ENCODE peak calls at places on chromosomes 6 and 20, in five cellular contexts. Y, S, F, N and L are unnamed samples.

GRCh38 chr6:18503588-18504231 is 116.6 kb downstream of the RNF144B start:
- DNase-seq in Y (peak), F (peak), S (peak), N (peak), L (peak)

GRCh38 chr20:600141-600540 is 10.0 kb downstream of the TCF15 start:
- DNase-seq in S (no peak), N (no peak), F (no peak), Y (no peak), L (no peak)

GRCh38 chr6:134217516-134218140 is 100.3 kb downstream of the SGK1 start:
- DNase-seq in S (no peak), Y (no peak), N (no peak), F (no peak), L (no peak)

GRCh38 chr6:159961523-159961922 is 7.4 kb upstream of the IGF2R start:
- DNase-seq in Y (no peak), S (no peak), F (no peak), N (no peak), L (no peak)

GRCh38 chr6:87574237-87574636 is 15.6 kb downstream of the RARS2 start:
- DNase-seq in N (no peak), S (no peak), Y (no peak), F (peak), L (no peak)

GRCh38 chr6:88135578-88136114 is 30.5 kb downstream of the CNR1 start:
- DNase-seq in N (no peak), F (peak), S (no peak), Y (no peak), L (no peak)

GRCh38 chr6:152189736-152190135 is 382.3 kb downstream of the ESR1 start:
- DNase-seq in F (no peak), S (no peak), N (no peak), Y (no peak), L (no peak)

GRCh38 chr6:169895000-169895759 is 143.8 kb downstream of the ERMARD start:
- DNase-seq in S (no peak), N (no peak), Y (no peak), F (no peak), L (no peak)

GRCh38 chr6:169162968-169163903 is 90.4 kb downstream of the THBS2 start:
- DNase-seq in S (peak), F (no peak), Y (no peak), N (peak), L (no peak)

GRCh38 chr6:44851176-44851575 is 463.7 kb downstream of the CDC5L start:
- DNase-seq in S (no peak), Y (no peak), N (no peak), F (no peak), L (no peak)

GRCh38 chr6:104640761-104641160 is 219.0 kb downstream of the HACE1 start:
- DNase-seq in F (no peak), Y (no peak), S (no peak), N (no peak), L (no peak)

GRCh38 chr6:79463721-79464120 is 73.5 kb downstream of the LCA5 start:
- DNase-seq in S (no peak), N (no peak), Y (no peak), F (no peak), L (no peak)

GRCh38 chr20:50285376-50286173 is 94.9 kb downstream of the CEBPB start:
- DNase-seq in Y (no peak), N (no peak), S (no peak), F (peak), L (no peak)

GRCh38 chr6:15464211-15464725 is 198.6 kb downstream of the DTNBP1 start:
- DNase-seq in N (peak), F (peak), Y (no peak), S (no peak), L (peak)

GRCh38 chr20:63834545-63834880 is 3.4 kb upstream of the ZBTB46 start:
- DNase-seq in N (no peak), S (no peak), Y (no peak), F (no peak), L (no peak)

GRCh38 chr6:12278915-12279314 is 11.2 kb upstream of the EDN1 start:
- DNase-seq in S (no peak), F (no peak), Y (no peak), N (no peak), L (no peak)

GRCh38 chr6:105929626-105930025 is 156.5 kb upstream of the PRDM1 start:
- DNase-seq in N (no peak), S (no peak), F (no peak), Y (no peak), L (no peak)

GRCh38 chr6:156336096-156336495 is 441.1 kb upstream of the ARID1B start:
- DNase-seq in S (no peak), Y (no peak), F (no peak), N (no peak), L (no peak)

GRCh38 chr6:150235218-150235617 is 92.4 kb downstream of the PPP1R14C start:
- DNase-seq in N (no peak), F (no peak), S (no peak), Y (no peak), L (no peak)

GRCh38 chr6:142014515-142014914 is 118.2 kb upstream of the GJE1 start:
- DNase-seq in F (no peak), N (no peak), Y (no peak), S (peak), L (no peak)

GRCh38 chr20:3616250-3616649 is 46.9 kb downstream of the GFRA4 start:
- DNase-seq in N (no peak), F (no peak), Y (no peak), S (no peak), L (no peak)

GRCh38 chr6:134111062-134111677 is 58.7 kb upstream of the SLC2A12 start:
- DNase-seq in Y (no peak), F (peak), N (peak), S (peak), L (peak)

GRCh38 chr6:31796993-31797385 is 1.4 kb upstream of the VARS1 start:
- DNase-seq in S (no peak), F (no peak), Y (no peak), N (no peak), L (no peak)

GRCh38 chr20:47586648-47587306 is 85.1 kb downstream of the NCOA3 start:
- DNase-seq in F (no peak), S (peak), Y (no peak), N (no peak), L (no peak)

GRCh38 chr6:41878961-41879405 is 16.2 kb downstream of the USP49 start:
- DNase-seq in S (peak), N (no peak), Y (no peak), F (no peak), L (no peak)

GRCh38 chr6:136344420-136344819 is 54.8 kb upstream of the BCLAF1 start:
- DNase-seq in F (no peak), N (no peak), Y (no peak), S (peak), L (no peak)

GRCh38 chr20:37389241-37389747 is 43.4 kb downstream of the SRC start:
- DNase-seq in S (no peak), F (no peak), Y (no peak), N (no peak), L (no peak)

GRCh38 chr20:6940052-6940451 is 172.6 kb downstream of the BMP2 start:
- DNase-seq in N (peak), F (no peak), S (no peak), Y (peak), L (peak)

GRCh38 chr6:106692112-106692822 is 62.9 kb downstream of the QRSL1 start:
- DNase-seq in S (no peak), F (no peak), Y (no peak), N (peak), L (no peak)

GRCh38 chr20:25394996-25395395 is 4.4 kb upstream of the ABHD12 start:
- DNase-seq in F (no peak), Y (no peak), N (no peak), S (no peak), L (no peak)

GRCh38 chr6:166010585-166010984 is 157.1 kb downstream of the TBXT start:
- DNase-seq in Y (no peak), S (no peak), N (peak), F (no peak), L (no peak)

GRCh38 chr6:118382126-118382525 is 166.0 kb upstream of the PLN start:
- DNase-seq in Y (no peak), N (no peak), F (no peak), S (no peak), L (no peak)

GRCh38 chr20:57985278-57985677 is 243.2 kb downstream of the ANKRD60 start:
- DNase-seq in F (no peak), S (no peak), N (no peak), Y (no peak), L (no peak)

GRCh38 chr20:31894980-31895675 is 24.7 kb downstream of the TTLL9 start:
- DNase-seq in F (peak), S (no peak), N (peak), Y (no peak), L (no peak)

GRCh38 chr20:49372095-49372734 is 94.4 kb upstream of the ZNFX1 start:
- DNase-seq in S (no peak), N (no peak), Y (no peak), F (no peak), L (no peak)

GRCh38 chr6:54737247-54737646 is 109.3 kb upstream of the FAM83B start:
- DNase-seq in Y (no peak), S (no peak), F (peak), N (no peak), L (peak)

GRCh38 chr20:20366551-20366895 is 1.4 kb upstream of the INSM1 start:
- DNase-seq in N (no peak), Y (no peak), S (no peak), F (no peak), L (no peak)

GRCh38 chr6:20301256-20301655 is 89.0 kb upstream of the MBOAT1 start:
- DNase-seq in Y (no peak), S (no peak), N (no peak), F (no peak), L (no peak)

GRCh38 chr6:168121308-168121665 is 42.3 kb upstream of the FRMD1 start:
- DNase-seq in N (no peak), S (no peak), Y (no peak), F (no peak), L (no peak)